ENCODE peak calls at places on chromosomes 16 and 17, in six cellular contexts. H, K, W, E, I and Q are unnamed samples.

GRCh38 chr17:7317161-7317803 is 2.1 kb upstream of the GPS2 start:
- DNase-seq in H (no peak), K (no peak), W (no peak), E (no peak), I (no peak), Q (no peak)

GRCh38 chr16:11742536-11743307 is at the start of gene TXNDC11:
- DNase-seq in H (peak; percentile 99), K (peak; percentile 97), W (peak; percentile 100), E (peak; percentile 100), I (peak; percentile 100), Q (peak; percentile 98)

GRCh38 chr16:80518436-80518835 is 22.4 kb upstream of the DYNLRB2 start:
- DNase-seq in H (no peak), K (no peak), W (no peak), E (no peak), I (no peak), Q (no peak)

GRCh38 chr17:37493249-37494027 is 3.7 kb downstream of the DUSP14 start:
- DNase-seq in H (no peak), K (no peak), W (no peak), E (no peak), I (no peak), Q (no peak)

GRCh38 chr17:9217151-9218067 is 196.1 kb downstream of the NTN1 start:
- DNase-seq in H (peak; percentile 44), K (no peak), W (no peak), E (no peak), I (no peak), Q (no peak)

GRCh38 chr17:28570716-28571254 is 539 bp downstream of the PIGS start:
- DNase-seq in H (peak; percentile 55), K (peak; percentile 55), W (peak; percentile 40), E (peak; percentile 17), I (no peak), Q (peak; percentile 65)

GRCh38 chr16:48617711-48618148 is 7.8 kb upstream of the N4BP1 start:
- DNase-seq in H (no peak), K (no peak), W (no peak), E (no peak), I (no peak), Q (no peak)

GRCh38 chr16:2979669-2980226 is 498 bp downstream of the PKMYT1 start:
- DNase-seq in H (no peak), K (peak; percentile 63), W (no peak), E (peak; percentile 48), I (no peak), Q (no peak)

GRCh38 chr17:21689604-21690003 is 2.7 kb upstream of the KCNJ18 start:
- DNase-seq in H (no peak), K (no peak), W (no peak), E (no peak), I (no peak), Q (no peak)

GRCh38 chr17:8924595-8924994 is 40.9 kb downstream of the PIK3R5 start:
- DNase-seq in H (no peak), K (no peak), W (no peak), E (no peak), I (no peak), Q (peak; percentile 52)

GRCh38 chr16:19166500-19166899 is 1.5 kb upstream of the SYT17 start:
- DNase-seq in H (no peak), K (no peak), W (no peak), E (no peak), I (no peak), Q (no peak)

GRCh38 chr16:57045694-57046381 is 46.5 kb upstream of the CPNE2 start:
- DNase-seq in H (peak; percentile 50), K (peak; percentile 71), W (peak; percentile 57), E (no peak), I (no peak), Q (peak; percentile 83)

GRCh38 chr17:9468532-9468931 is 107.1 kb downstream of the STX8 start:
- DNase-seq in H (no peak), K (no peak), W (no peak), E (no peak), I (no peak), Q (no peak)

GRCh38 chr16:56871172-56871593 is 6.2 kb downstream of the SLC12A3 start:
- DNase-seq in H (peak; percentile 41), K (no peak), W (peak; percentile 31), E (peak; percentile 10), I (no peak), Q (peak; percentile 72)

GRCh38 chr17:12631076-12631475 is 34.6 kb upstream of the MYOCD start:
- DNase-seq in H (no peak), K (no peak), W (no peak), E (no peak), I (no peak), Q (no peak)

GRCh38 chr16:80620656-80621605 is 80.1 kb downstream of the DYNLRB2 start:
- DNase-seq in H (no peak), K (no peak), W (no peak), E (no peak), I (peak; percentile 79), Q (peak; percentile 1)

GRCh38 chr17:14318109-14318905 is 17.4 kb downstream of the HS3ST3B1 start:
- DNase-seq in H (no peak), K (no peak), W (no peak), E (no peak), I (no peak), Q (no peak)

GRCh38 chr17:35373532-35373983 is at the start of gene SLFN11:
- DNase-seq in H (peak; percentile 51), K (no peak), W (peak; percentile 55), E (peak; percentile 57), I (peak; percentile 96), Q (peak; percentile 87)

GRCh38 chr17:63841350-63842172 is 924 bp downstream of the SMARCD2 start:
- DNase-seq in H (peak; percentile 45), K (peak; percentile 25), W (peak; percentile 25), E (no peak), I (no peak), Q (peak; percentile 39)

GRCh38 chr16:15435216-15435864 is 952 bp downstream of the BMERB1 start:
- DNase-seq in H (no peak), K (peak; percentile 20), W (no peak), E (no peak), I (no peak), Q (no peak)

GRCh38 chr17:82248815-82249638 is 20.2 kb downstream of the SLC16A3 start:
- DNase-seq in H (no peak), K (no peak), W (no peak), E (no peak), I (no peak), Q (no peak)

GRCh38 chr17:77695386-77695785 is 263.1 kb upstream of the TNRC6C start:
- DNase-seq in H (no peak), K (no peak), W (no peak), E (no peak), I (no peak), Q (no peak)

GRCh38 chr16:77570574-77570973 is 135.7 kb upstream of the ADAMTS18 start:
- DNase-seq in H (no peak), K (no peak), W (no peak), E (no peak), I (no peak), Q (no peak)

GRCh38 chr17:6525731-6526130 is 30.6 kb downstream of the PITPNM3 start:
- DNase-seq in H (no peak), K (no peak), W (no peak), E (no peak), I (no peak), Q (no peak)

GRCh38 chr17:80284631-80285030 is 24.0 kb downstream of the RNF213 start:
- DNase-seq in H (no peak), K (peak; percentile 65), W (no peak), E (no peak), I (no peak), Q (no peak)

GRCh38 chr16:11612110-11612981 is 25.6 kb upstream of the LITAF start:
- DNase-seq in H (no peak), K (peak; percentile 40), W (no peak), E (peak; percentile 95), I (no peak), Q (peak; percentile 56)

GRCh38 chr17:82684207-82684903 is 14.1 kb downstream of the RAB40B start:
- DNase-seq in H (no peak), K (no peak), W (no peak), E (peak; percentile 51), I (no peak), Q (no peak)

GRCh38 chr17:29149431-29150064 is 30.6 kb downstream of the MYO18A start:
- DNase-seq in H (peak; percentile 48), K (no peak), W (peak; percentile 55), E (no peak), I (no peak), Q (peak; percentile 75)

GRCh38 chr17:48058393-48059124 is 10.4 kb downstream of the NFE2L1 start:
- DNase-seq in H (no peak), K (no peak), W (no peak), E (no peak), I (no peak), Q (no peak)
- TF ChIP-seq CTCF in H (no peak), K (no peak), W (no peak), E (no peak), I (no peak), Q (no peak)

DNA sequence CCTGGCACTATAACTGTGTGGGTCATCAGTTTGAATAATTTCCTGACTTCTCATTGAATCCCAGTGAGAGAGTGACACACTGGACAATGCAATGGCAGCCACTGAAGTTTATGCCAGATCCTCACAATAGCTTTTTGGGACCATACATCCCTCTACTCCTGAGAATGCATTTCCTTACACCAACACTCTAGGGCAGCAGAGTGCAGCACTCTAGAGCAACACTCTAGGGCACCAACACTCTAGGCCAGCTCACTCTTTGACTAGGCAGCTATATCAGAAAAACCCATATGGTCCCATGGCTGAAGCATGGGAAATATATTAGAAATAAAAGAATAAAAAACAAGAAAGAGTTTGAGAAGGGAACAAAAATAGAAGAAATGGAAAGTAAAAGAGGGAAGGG is 309.2 kb downstream of the MAP2K6 start:
- DNase-seq in H (no peak), K (no peak), W (no peak), E (no peak), I (no peak), Q (no peak)
- TF ChIP-seq CTCF in H (no peak), K (no peak), W (no peak), E (no peak), I (no peak), Q (no peak)

GRCh38 chr16:88925540-88925887 is 51.5 kb downstream of the CBFA2T3 start:
- DNase-seq in H (no peak), K (no peak), W (no peak), E (no peak), I (no peak), Q (no peak)
- TF ChIP-seq CTCF in H (no peak), K (no peak), W (no peak), E (no peak), I (no peak), Q (no peak)

GRCh38 chr17:73215414-73215813 is 22.6 kb downstream of the COG1 start:
- DNase-seq in H (peak; percentile 56), K (peak; percentile 23), W (no peak), E (no peak), I (no peak), Q (no peak)
- TF ChIP-seq CTCF in H (no peak), K (peak; percentile 24), W (no peak), E (no peak), I (no peak), Q (no peak)

GRCh38 chr16:86207350-86207749 is 303.0 kb upstream of the FOXF1 start:
- DNase-seq in H (no peak), K (no peak), W (no peak), E (no peak), I (no peak), Q (no peak)
- TF ChIP-seq CTCF in H (no peak), K (no peak), W (no peak), E (no peak), I (no peak), Q (no peak)

DNA sequence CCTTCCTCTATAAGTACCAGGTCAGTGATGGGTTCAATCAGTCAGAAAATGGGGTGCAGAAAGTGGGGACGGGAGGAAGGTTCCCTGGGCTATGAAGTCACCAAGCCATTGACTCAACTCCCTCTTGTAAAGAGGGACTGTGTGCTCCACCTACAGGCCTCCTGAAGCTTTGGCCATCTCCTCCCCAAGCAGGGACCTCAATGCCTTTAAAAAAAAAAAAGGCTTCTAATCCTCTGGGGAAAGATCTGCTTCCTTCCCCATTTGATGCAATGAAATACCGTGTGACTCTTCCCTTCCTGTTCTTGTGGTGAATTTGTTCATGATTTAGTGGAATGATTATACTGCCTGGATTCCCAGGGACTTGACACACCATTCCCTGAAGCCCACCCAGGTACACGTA is 30.8 kb downstream of the VWA3A start:
- DNase-seq in H (no peak), K (no peak), W (no peak), E (no peak), I (no peak), Q (peak; percentile 37)
- TF ChIP-seq CTCF in H (no peak), K (no peak), W (no peak), E (no peak), I (no peak), Q (no peak)